ENCODE peak calls at places on chromosomes 1 and 21, in five cellular contexts. S is MCF 10A, Y is omental fat pad, K is PC-9, G is fibroblast of pulmonary artery. X is an unnamed sample.

GRCh38 chr1:99539131-99539530 is 106.8 kb upstream of the PALMD start:
- DNase-seq in Y (no peak), G (no peak), S (no peak), K (no peak), X (no peak)

GRCh38 chr21:33374080-33374873 is 28.9 kb upstream of the IFNGR2 start:
- DNase-seq in G (peak; percentile 81), Y (no peak), K (peak; percentile 32), S (peak; percentile 72), X (no peak)

GRCh38 chr21:28256420-28256831 is 736.3 kb downstream of the LTN1 start:
- DNase-seq in G (no peak), S (no peak), Y (no peak), K (no peak), X (no peak)

GRCh38 chr1:13756557-13757315 is 56.7 kb downstream of the PRDM2 start:
- DNase-seq in Y (no peak), K (no peak), G (no peak), S (no peak), X (no peak)

GRCh38 chr1:23720256-23720995 is 22.8 kb upstream of the ELOA start:
- DNase-seq in S (no peak), G (no peak), K (no peak), Y (no peak), X (peak; percentile 41)

GRCh38 chr1:26994020-26994745 is 691 bp downstream of the TRNP1 start:
- DNase-seq in K (no peak), S (no peak), Y (no peak), G (no peak), X (no peak)

GRCh38 chr1:238329671-238330070 is 438.9 kb upstream of the ZP4 start:
- DNase-seq in Y (no peak), K (no peak), S (no peak), G (no peak), X (no peak)

GRCh38 chr1:180117764-180118116 is 36.9 kb upstream of the QSOX1 start:
- DNase-seq in G (peak; percentile 75), K (peak; percentile 30), S (peak; percentile 40), Y (no peak), X (no peak)

GRCh38 chr1:215878128-215878527 is 311.0 kb downstream of the KCTD3 start:
- DNase-seq in Y (no peak), S (no peak), K (no peak), G (peak; percentile 22), X (no peak)

GRCh38 chr1:25675729-25676476 is 59.3 kb downstream of the MAN1C1 start:
- DNase-seq in K (no peak), G (no peak), S (no peak), Y (no peak), X (no peak)

GRCh38 chr21:42300045-42300583 is 15.1 kb downstream of the TFF3 start:
- DNase-seq in S (no peak), G (no peak), Y (no peak), K (no peak), X (no peak)

GRCh38 chr1:119549719-119550141 is 42.7 kb downstream of the HSD3B1 start:
- DNase-seq in Y (no peak), G (peak; percentile 83), S (peak; percentile 80), K (peak; percentile 59), X (no peak)

GRCh38 chr1:31807273-31808048 is 8.4 kb downstream of the SPOCD1 start:
- DNase-seq in G (no peak), Y (no peak), S (no peak), K (no peak), X (no peak)

GRCh38 chr1:201096977-201097856 is 15.0 kb downstream of the CACNA1S start:
- DNase-seq in G (no peak), K (no peak), S (no peak), Y (no peak), X (no peak)

GRCh38 chr1:83626603-83627002 is 372.3 kb downstream of the TTLL7 start:
- DNase-seq in Y (no peak), S (peak; percentile 24), K (no peak), G (no peak), X (no peak)

GRCh38 chr1:231781887-231782286 is 155.3 kb downstream of the DISC1 start:
- DNase-seq in G (peak; percentile 72), K (no peak), Y (no peak), S (peak; percentile 31), X (no peak)

GRCh38 chr1:19209439-19209989 is 552 bp downstream of the UBR4 start:
- DNase-seq in G (peak; percentile 53), K (peak; percentile 17), Y (no peak), S (peak; percentile 41), X (no peak)

GRCh38 chr1:86938450-86938849 is 24.0 kb downstream of the HS2ST1 start:
- DNase-seq in S (peak; percentile 30), G (no peak), K (no peak), Y (no peak), X (no peak)

DNA sequence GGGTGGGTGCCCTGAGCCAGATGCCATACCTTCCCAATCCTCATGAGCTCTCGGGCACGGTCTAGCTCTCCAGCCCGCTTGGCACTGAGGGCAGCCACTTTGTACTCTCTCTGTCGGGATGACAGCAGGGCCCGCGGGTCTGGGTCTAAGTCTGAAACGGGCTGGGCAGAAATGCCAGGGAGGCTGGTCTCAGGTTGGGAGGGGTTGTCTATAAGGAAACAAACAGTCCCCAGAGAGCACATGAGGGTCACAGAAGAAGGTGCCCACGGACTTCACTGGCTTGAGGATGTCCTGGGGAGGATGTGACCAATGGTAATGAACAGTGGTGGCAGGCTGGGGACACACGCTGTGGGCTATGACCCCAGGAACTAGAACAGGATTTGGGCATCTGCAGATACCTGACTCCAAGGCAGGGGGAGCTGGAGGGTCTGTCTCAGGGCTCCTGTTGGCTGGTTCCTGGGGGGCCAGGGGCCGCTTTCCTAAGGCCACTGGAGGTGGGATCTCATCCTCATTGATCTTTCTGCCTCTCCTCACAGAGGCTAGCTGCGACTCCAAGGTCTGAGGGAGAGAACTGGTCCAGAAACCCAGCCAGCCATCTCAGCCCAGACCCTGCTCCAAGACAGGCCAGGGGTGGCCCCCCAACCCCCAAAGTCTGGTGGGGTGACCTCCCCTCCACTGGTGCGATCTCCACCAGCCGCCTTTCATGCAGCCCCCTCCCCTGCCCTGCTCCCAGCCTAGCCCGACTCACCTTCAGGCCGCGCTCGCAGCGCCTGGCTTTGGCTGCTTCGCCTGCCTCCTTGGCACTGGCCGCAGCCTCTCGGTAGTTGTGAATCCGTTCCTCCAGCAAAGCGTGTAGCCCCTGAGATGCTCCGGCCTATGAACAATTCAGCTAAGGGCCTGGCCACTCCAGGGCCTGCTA is 6.1 kb downstream of the CC2D1B start:
- DNase-seq in G (no peak), S (no peak), Y (no peak), K (no peak), X (no peak)
- TF ChIP-seq CTCF in G (no peak), S (no peak), Y (no peak), K (no peak), X (no peak)

DNA sequence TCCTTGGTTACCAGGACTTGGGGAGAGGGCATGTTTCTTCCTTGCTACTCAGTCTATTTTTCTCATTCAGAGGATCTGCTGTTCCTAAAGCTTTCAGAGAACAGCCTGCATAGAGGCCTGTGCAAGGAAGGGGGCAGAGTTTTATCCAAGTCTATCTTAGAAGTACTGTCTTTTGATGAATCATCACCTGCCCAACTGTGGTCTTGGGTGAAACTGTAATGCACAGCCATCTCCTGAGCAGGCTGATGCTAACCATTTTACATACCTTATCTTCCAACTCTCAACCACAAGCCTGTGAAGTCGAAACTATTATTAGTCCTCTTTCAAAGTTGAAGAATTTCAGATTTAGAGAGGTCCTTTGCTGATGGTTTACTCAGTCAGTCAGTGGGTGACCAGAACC is 368.0 kb downstream of the HHAT start:
- DNase-seq in G (no peak), Y (no peak), S (no peak), K (no peak), X (no peak)
- TF ChIP-seq CTCF in G (no peak), Y (no peak), S (no peak), K (no peak), X (no peak)

GRCh38 chr1:77143529-77144121 is 75.6 kb downstream of the PIGK start:
- DNase-seq in S (peak; percentile 8), K (no peak), G (peak; percentile 30), Y (no peak), X (no peak)
- TF ChIP-seq CTCF in S (peak; percentile 36), K (peak; percentile 74), G (peak; percentile 29), Y (no peak), X (no peak)

DNA sequence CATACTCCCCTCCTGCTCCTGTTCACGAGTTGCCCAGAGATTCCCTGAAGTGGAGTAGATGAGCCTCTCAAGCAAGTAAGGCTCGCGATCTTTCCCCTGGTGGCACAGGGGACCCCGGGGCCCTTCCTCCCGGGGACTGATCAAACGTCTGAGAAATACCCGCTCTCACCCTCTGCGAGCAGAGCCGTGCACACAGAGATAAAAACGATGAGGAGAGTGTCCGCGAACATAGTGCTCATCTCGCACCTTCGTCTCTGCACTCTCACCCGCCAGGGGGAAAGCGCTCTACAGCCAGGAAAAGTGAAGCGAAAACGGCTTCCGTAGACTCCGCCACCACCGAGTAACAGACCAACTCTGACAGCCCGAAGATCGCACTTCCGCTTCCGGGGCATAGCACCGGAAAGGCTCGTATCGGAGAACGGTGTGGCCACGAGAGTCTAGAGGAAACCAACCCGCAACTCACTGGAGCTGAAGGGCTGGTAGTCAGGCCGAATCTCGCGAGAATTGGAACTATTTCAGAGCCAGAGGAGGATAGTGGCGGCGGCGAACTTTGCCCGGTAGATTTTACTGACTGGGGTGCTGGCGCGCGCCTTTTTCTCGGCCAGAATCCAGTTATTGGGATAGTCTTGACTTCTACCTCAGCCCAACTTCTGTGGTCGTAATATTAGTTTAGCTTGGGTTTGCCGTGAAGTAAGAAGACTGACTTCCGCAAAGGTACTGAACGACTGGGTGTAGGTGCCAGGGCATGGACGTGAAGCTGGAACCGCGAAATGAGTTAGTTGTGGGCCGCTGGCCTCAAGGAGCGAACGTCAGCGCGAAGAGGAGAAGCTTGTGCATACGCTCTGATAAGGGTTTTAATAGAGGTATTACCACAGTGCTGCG is at the start of gene TMCO1:
- DNase-seq in G (peak; percentile 99), Y (peak; percentile 94), S (peak; percentile 100), K (peak; percentile 89), X (peak; percentile 84)
- TF ChIP-seq CTCF in G (peak; percentile 19), Y (no peak), S (no peak), K (no peak), X (no peak)

X was measured in activated B cell treated with CpG ODN at 0.5 μM for 24 hours.